ENCODE peak calls at places on chromosome 15, in five cellular contexts. X is Kasumi-1; L is NT2/D1; R is stimulated activated CD4-positive, alpha-beta T cell treated with anti-CD3 and anti-CD28 coated beads, Interleukin-4, amount 100 ng/mL, for 24 hours; N is activated CD8-positive, alpha-beta T cell treated with anti-CD3 and anti-CD28 coated beads for 36 hours. B is an unnamed sample.

GRCh38 chr15:44130778-44131177 is 64.3 kb downstream of the FRMD5 start:
- DNase-seq in X (no peak), L (no peak), R (no peak), N (no peak), B (no peak)

GRCh38 chr15:22967084-22967770 is 12.9 kb downstream of the CYFIP1 start:
- DNase-seq in X (no peak), L (no peak), R (no peak), N (no peak), B (no peak)

GRCh38 chr15:77986891-77987764 is 90.4 kb downstream of the TBC1D2B start:
- DNase-seq in X (no peak), L (no peak), R (no peak), N (no peak), B (peak; percentile 76)

GRCh38 chr15:60699845-60700244 is 220.9 kb upstream of the ICE2 start:
- DNase-seq in X (no peak), L (no peak), R (no peak), N (no peak), B (no peak)

GRCh38 chr15:44500555-44500954 is 36.4 kb upstream of the EIF3J start:
- DNase-seq in X (no peak), L (no peak), R (no peak), N (no peak), B (no peak)

GRCh38 chr15:64667736-64668161 is 107.6 kb downstream of the RBPMS2 start:
- DNase-seq in X (no peak), L (peak; percentile 32), R (no peak), N (no peak), B (no peak)

GRCh38 chr15:65004993-65005392 is 15.3 kb upstream of the SPG21 start:
- DNase-seq in X (no peak), L (no peak), R (no peak), N (no peak), B (no peak)

GRCh38 chr15:77907824-77908751 is 169.4 kb downstream of the TBC1D2B start:
- DNase-seq in X (peak; percentile 78), L (peak; percentile 84), R (peak; percentile 48), N (peak; percentile 76), B (peak; percentile 73)

GRCh38 chr15:98076021-98076816 is 115.7 kb downstream of the ARRDC4 start:
- DNase-seq in X (no peak), L (no peak), R (no peak), N (no peak), B (no peak)

GRCh38 chr15:76334438-76335004 is 2.1 kb upstream of the ISL2 start:
- DNase-seq in X (no peak), L (no peak), R (no peak), N (no peak), B (peak; percentile 38)

GRCh38 chr15:77464129-77464865 is 43.6 kb downstream of the HMG20A start:
- DNase-seq in X (no peak), L (no peak), R (no peak), N (no peak), B (no peak)

GRCh38 chr15:53251998-53252397 is 461.9 kb upstream of the ONECUT1 start:
- DNase-seq in X (no peak), L (no peak), R (no peak), N (no peak), B (no peak)

GRCh38 chr15:90862964-90863721 is 5.2 kb upstream of the FURIN start:
- DNase-seq in X (peak; percentile 29), L (no peak), R (no peak), N (peak; percentile 1), B (no peak)

GRCh38 chr15:88490036-88490435 is 22.5 kb downstream of the MRPS11 start:
- DNase-seq in X (no peak), L (no peak), R (no peak), N (no peak), B (no peak)

GRCh38 chr15:45611305-45611704 is 23.5 kb upstream of the SQOR start:
- DNase-seq in X (peak; percentile 33), L (no peak), R (no peak), N (no peak), B (no peak)

GRCh38 chr15:34582461-34583357 is 742 bp downstream of the GOLGA8B start:
- DNase-seq in X (peak; percentile 13), L (no peak), R (peak; percentile 50), N (peak; percentile 50), B (peak; percentile 77)

GRCh38 chr15:25372298-25372697 is 66.5 kb downstream of the UBE3A start:
- DNase-seq in X (no peak), L (no peak), R (no peak), N (no peak), B (no peak)

GRCh38 chr15:25802285-25802830 is 60.8 kb downstream of the ATP10A start:
- DNase-seq in X (no peak), L (no peak), R (no peak), N (no peak), B (no peak)

GRCh38 chr15:81337241-81337640 is 13.3 kb upstream of the STARD5 start:
- DNase-seq in X (no peak), L (no peak), R (no peak), N (no peak), B (no peak)

GRCh38 chr15:63236272-63236671 is 41.1 kb upstream of the APH1B start:
- DNase-seq in X (no peak), L (no peak), R (no peak), N (no peak), B (no peak)

GRCh38 chr15:54082836-54083492 is 104.7 kb downstream of the UNC13C start:
- DNase-seq in X (peak; percentile 57), L (peak; percentile 13), R (peak; percentile 4), N (peak; percentile 5), B (no peak)

GRCh38 chr15:31842532-31843195 is 187.7 kb upstream of the CHRNA7 start:
- DNase-seq in X (no peak), L (no peak), R (no peak), N (no peak), B (no peak)

GRCh38 chr15:66089049-66089448 is 164.5 kb downstream of the MEGF11 start:
- DNase-seq in X (no peak), L (no peak), R (no peak), N (no peak), B (no peak)

GRCh38 chr15:96360581-96361308 is 30.2 kb downstream of the NR2F2 start:
- DNase-seq in X (no peak), L (no peak), R (no peak), N (no peak), B (no peak)

GRCh38 chr15:76109046-76109445 is 49.3 kb downstream of the TMEM266 start:
- DNase-seq in X (no peak), L (no peak), R (no peak), N (no peak), B (no peak)

GRCh38 chr15:45254405-45255293 is 2.6 kb downstream of the SLC28A2 start:
- DNase-seq in X (no peak), L (no peak), R (no peak), N (no peak), B (no peak)

GRCh38 chr15:33243869-33244268 is 49.4 kb upstream of the FMN1 start:
- DNase-seq in X (no peak), L (no peak), R (no peak), N (no peak), B (no peak)

GRCh38 chr15:77853910-77854309 is 221.2 kb upstream of the LINGO1 start:
- DNase-seq in X (no peak), L (no peak), R (no peak), N (no peak), B (no peak)

GRCh38 chr15:66757521-66757920 is 55.5 kb downstream of the SMAD6 start:
- DNase-seq in X (no peak), L (no peak), R (no peak), N (no peak), B (no peak)

B was measured in aorta.